ENCODE peak calls at places on chromosome 7, in nine cellular contexts. O, J, Y, V, R, C, A, X and W are unnamed samples.
A peak's percentile ranks its signal among the peaks of the same experiment; 100 is the strongest.

GRCh38 chr7:1647961-1648631 is 22.0 kb upstream of the ELFN1 start:
- DNase-seq in O (no peak), J (peak; percentile 76), Y (peak; percentile 79), V (no peak), R (no peak), C (no peak), A (no peak), X (no peak), W (no peak)

GRCh38 chr7:75723444-75723843 is 15.3 kb downstream of the HIP1 start:
- DNase-seq in O (no peak), J (no peak), Y (no peak), V (no peak), R (no peak), C (no peak), A (no peak), X (no peak), W (no peak)

GRCh38 chr7:149642579-149642978 is 130.8 kb downstream of the ZNF467 start:
- DNase-seq in O (no peak), J (no peak), Y (peak; percentile 29), V (no peak), R (no peak), C (no peak), A (no peak), X (no peak), W (no peak)

GRCh38 chr7:112580717-112581435 is 100.1 kb downstream of the LSMEM1 start:
- DNase-seq in O (no peak), J (no peak), Y (no peak), V (no peak), R (no peak), C (no peak), A (no peak), X (no peak), W (no peak)

GRCh38 chr7:137482466-137482865 is 138.9 kb upstream of the PTN start:
- DNase-seq in O (no peak), J (no peak), Y (no peak), V (no peak), R (no peak), C (no peak), A (no peak), X (no peak), W (no peak)

GRCh38 chr7:31110331-31111108 is 58.4 kb downstream of the ADCYAP1R1 start:
- DNase-seq in O (no peak), J (no peak), Y (no peak), V (no peak), R (no peak), C (no peak), A (no peak), X (no peak), W (no peak)

GRCh38 chr7:24879281-24879680 is 100.7 kb downstream of the OSBPL3 start:
- DNase-seq in O (no peak), J (no peak), Y (no peak), V (no peak), R (no peak), C (no peak), A (no peak), X (no peak), W (no peak)

GRCh38 chr7:99392659-99393362 is 15.6 kb downstream of the PDAP1 start:
- DNase-seq in O (peak; percentile 57), J (peak; percentile 85), Y (peak; percentile 88), V (no peak), R (no peak), C (no peak), A (peak; percentile 52), X (peak; percentile 43), W (no peak)

GRCh38 chr7:45203947-45204445 is 46.4 kb downstream of the RAMP3 start:
- DNase-seq in O (no peak), J (no peak), Y (no peak), V (no peak), R (no peak), C (peak; percentile 7), A (no peak), X (no peak), W (no peak)

GRCh38 chr7:108570146-108570755 is 577 bp downstream of the DNAJB9 start:
- DNase-seq in O (no peak), J (peak; percentile 63), Y (peak; percentile 40), V (peak; percentile 42), R (no peak), C (no peak), A (no peak), X (peak; percentile 24), W (peak; percentile 8)

GRCh38 chr7:33558961-33559710 is 346.2 kb upstream of the BMPER start:
- DNase-seq in O (no peak), J (no peak), Y (no peak), V (no peak), R (no peak), C (no peak), A (no peak), X (no peak), W (no peak)

GRCh38 chr7:93301736-93302135 is 69.6 kb downstream of the VPS50 start:
- DNase-seq in O (no peak), J (no peak), Y (no peak), V (no peak), R (no peak), C (no peak), A (no peak), X (no peak), W (no peak)

GRCh38 chr7:42262907-42263466 is 26.0 kb upstream of the GLI3 start:
- DNase-seq in O (no peak), J (no peak), Y (peak; percentile 46), V (no peak), R (peak; percentile 69), C (peak; percentile 15), A (no peak), X (no peak), W (no peak)

GRCh38 chr7:44284216-44284615 is 41.2 kb downstream of the CAMK2B start:
- DNase-seq in O (no peak), J (no peak), Y (peak; percentile 24), V (no peak), R (no peak), C (no peak), A (no peak), X (peak; percentile 92), W (no peak)

GRCh38 chr7:126768836-126769235 is 483.9 kb downstream of the GRM8 start:
- DNase-seq in O (no peak), J (no peak), Y (no peak), V (peak; percentile 20), R (no peak), C (no peak), A (no peak), X (no peak), W (no peak)

GRCh38 chr7:74173074-74173473 is 1.1 kb upstream of the EIF4H start:
- DNase-seq in O (no peak), J (no peak), Y (no peak), V (no peak), R (no peak), C (no peak), A (no peak), X (no peak), W (no peak)

GRCh38 chr7:107167483-107168232 is 1.1 kb upstream of the HBP1 start:
- DNase-seq in O (no peak), J (peak; percentile 77), Y (peak; percentile 67), V (peak; percentile 72), R (peak; percentile 45), C (peak; percentile 61), A (no peak), X (peak; percentile 55), W (peak; percentile 87)

GRCh38 chr7:69982197-69982596 is 383.9 kb downstream of the AUTS2 start:
- DNase-seq in O (no peak), J (no peak), Y (no peak), V (peak; percentile 5), R (peak; percentile 47), C (no peak), A (no peak), X (no peak), W (no peak)

GRCh38 chr7:140079121-140079536 is 16.4 kb upstream of the PARP12 start:
- DNase-seq in O (no peak), J (no peak), Y (no peak), V (peak; percentile 33), R (peak; percentile 10), C (peak; percentile 39), A (no peak), X (peak; percentile 13), W (peak; percentile 14)

GRCh38 chr7:120327054-120327453 is 54.1 kb downstream of the KCND2 start:
- DNase-seq in O (no peak), J (no peak), Y (no peak), V (no peak), R (no peak), C (no peak), A (no peak), X (no peak), W (no peak)

GRCh38 chr7:114921636-114922150 is at the start of gene MDFIC:
- DNase-seq in O (no peak), J (peak; percentile 23), Y (peak; percentile 26), V (no peak), R (no peak), C (no peak), A (no peak), X (no peak), W (no peak)

GRCh38 chr7:85954961-85955360 is 688.7 kb upstream of the GRM3 start:
- DNase-seq in O (no peak), J (no peak), Y (no peak), V (no peak), R (no peak), C (no peak), A (no peak), X (no peak), W (no peak)

GRCh38 chr7:75033064-75033463 is 40.5 kb downstream of the RCC1L start:
- DNase-seq in O (no peak), J (no peak), Y (no peak), V (no peak), R (no peak), C (no peak), A (no peak), X (peak; percentile 11), W (no peak)

GRCh38 chr7:155590215-155591023 is 44.1 kb upstream of the CNPY1 start:
- DNase-seq in O (no peak), J (no peak), Y (no peak), V (peak; percentile 77), R (no peak), C (no peak), A (peak; percentile 75), X (no peak), W (no peak)

GRCh38 chr7:51198654-51199053 is 118.0 kb downstream of the COBL start:
- DNase-seq in O (no peak), J (no peak), Y (no peak), V (no peak), R (no peak), C (no peak), A (no peak), X (no peak), W (no peak)

GRCh38 chr7:102146122-102146521 is 140.5 kb upstream of the SH2B2 start:
- DNase-seq in O (no peak), J (no peak), Y (peak; percentile 64), V (no peak), R (no peak), C (no peak), A (no peak), X (no peak), W (no peak)

GRCh38 chr7:141161959-141162547 is 88.2 kb downstream of the TMEM178B start:
- DNase-seq in O (no peak), J (no peak), Y (no peak), V (peak; percentile 4), R (no peak), C (no peak), A (no peak), X (no peak), W (no peak)